ENCODE peak calls at places on chromosomes 13 and 19, in four cellular contexts. C is mucosa of descending colon, X is heart right ventricle, F is bronchial epithelial cell. W is an unnamed sample.

GRCh38 chr13:101474419-101474957 is 22.0 kb downstream of the ITGBL1 start:
- DNase-seq in C (no peak), F (no peak), X (no peak), W (peak)

GRCh38 chr19:55370305-55370988 is at the start of gene IL11:
- DNase-seq in C (no peak), F (peak), X (no peak), W (no peak)

GRCh38 chr19:39195755-39196154 is 1.0 kb upstream of the NCCRP1 start:
- DNase-seq in X (no peak), F (no peak), C (no peak), W (peak)

GRCh38 chr19:38640368-38640767 is 7.1 kb upstream of the ACTN4 start:
- DNase-seq in C (no peak), X (no peak), F (no peak), W (no peak)

GRCh38 chr13:19959141-19959830 is 759 bp downstream of the ZMYM2 start:
- DNase-seq in X (peak), C (peak), F (peak), W (peak)

GRCh38 chr13:51097353-51098043 is 13.6 kb downstream of the C13orf42 start:
- DNase-seq in C (no peak), F (no peak), X (no peak), W (no peak)

GRCh38 chr13:71866173-71867091 is 572 bp downstream of the DACH1 start:
- DNase-seq in C (peak), X (peak), F (no peak), W (peak)

GRCh38 chr19:27674701-27675100 is 1538.2 kb downstream of the UQCRFS1 start:
- DNase-seq in X (no peak), C (no peak), F (no peak), W (no peak)

GRCh38 chr13:39751805-39752204 is 96.3 kb downstream of the COG6 start:
- DNase-seq in F (no peak), C (no peak), X (no peak), W (no peak)

GRCh38 chr19:39246951-39247669 is 1.5 kb downstream of the IFNL4 start:
- DNase-seq in F (no peak), X (no peak), C (peak), W (no peak)

GRCh38 chr13:76991432-76991795 is 467 bp upstream of the CLN5 start:
- DNase-seq in X (peak), F (peak), C (no peak), W (peak)

GRCh38 chr19:4988770-4989251 is 19.9 kb downstream of the KDM4B start:
- DNase-seq in X (no peak), F (no peak), C (no peak), W (no peak)

GRCh38 chr13:35356572-35356971 is 119.9 kb downstream of the MAB21L1 start:
- DNase-seq in C (no peak), F (no peak), X (no peak), W (no peak)

GRCh38 chr19:7978196-7978825 is 27.1 kb downstream of the ELAVL1 start:
- DNase-seq in C (no peak), F (no peak), X (no peak), W (no peak)

GRCh38 chr13:74040200-74040599 is 94.0 kb downstream of the KLF12 start:
- DNase-seq in X (peak), C (peak), F (peak), W (peak)

GRCh38 chr13:107650081-107650701 is 565.1 kb downstream of the LIG4 start:
- DNase-seq in C (peak), X (peak), F (peak), W (peak)

GRCh38 chr19:30073152-30074000 is 131.3 kb downstream of the URI1 start:
- DNase-seq in X (no peak), F (no peak), C (no peak), W (no peak)

GRCh38 chr13:77511552-77511951 is 24.0 kb upstream of the SCEL start:
- DNase-seq in X (no peak), C (no peak), F (no peak), W (no peak)

GRCh38 chr19:5147971-5148793 is 179.3 kb downstream of the KDM4B start:
- DNase-seq in C (no peak), X (peak), F (no peak), W (peak)

GRCh38 chr13:32645854-32646253 is 59.6 kb downstream of the PDS5B start:
- DNase-seq in F (no peak), X (no peak), C (no peak), W (no peak)

GRCh38 chr19:48397263-48397635 is 3.8 kb downstream of the GRIN2D start:
- DNase-seq in C (no peak), X (no peak), F (no peak), W (no peak)

GRCh38 chr13:108342369-108343289 is 73.1 kb downstream of the TNFSF13B start:
- DNase-seq in F (peak), X (no peak), C (no peak), W (no peak)

GRCh38 chr19:40270362-40271089 is 14.6 kb downstream of the AKT2 start:
- DNase-seq in F (no peak), X (no peak), C (no peak), W (no peak)

GRCh38 chr13:50914848-50915247 is 5.3 kb downstream of the RNASEH2B start:
- DNase-seq in F (no peak), X (no peak), C (no peak), W (no peak)

GRCh38 chr19:18859676-18860301 is 28.0 kb downstream of the UPF1 start:
- DNase-seq in X (no peak), C (no peak), F (no peak), W (no peak)

GRCh38 chr13:42417624-42418023 is 145.7 kb downstream of the AKAP11 start:
- DNase-seq in F (no peak), C (no peak), X (no peak), W (no peak)

GRCh38 chr19:46975011-46975917 is 44.4 kb upstream of the NPAS1 start:
- DNase-seq in C (no peak), X (no peak), F (no peak), W (no peak)

GRCh38 chr13:20903164-20903475 is 574 bp upstream of the XPO4 start:
- DNase-seq in C (no peak), F (no peak), X (no peak), W (no peak)

GRCh38 chr19:12840091-12841079 is 2.1 kb downstream of the MAST1 start:
- DNase-seq in X (peak), C (peak), F (peak), W (peak)

GRCh38 chr13:46062190-46062589 is 9.6 kb upstream of the ZC3H13 start:
- DNase-seq in F (peak), X (no peak), C (no peak), W (no peak)

GRCh38 chr19:41248895-41249294 is 15.3 kb upstream of the HNRNPUL1 start:
- DNase-seq in F (no peak), X (no peak), C (no peak), W (no peak)

GRCh38 chr19:29450306-29450705 is 75.5 kb upstream of the VSTM2B start:
- DNase-seq in X (no peak), C (no peak), F (no peak), W (no peak)

GRCh38 chr19:20662421-20663105 is 1.2 kb upstream of the ZNF626 start:
- DNase-seq in X (no peak), F (no peak), C (no peak), W (no peak)

GRCh38 chr13:108860418-108860817 is 231.0 kb downstream of the MYO16 start:
- DNase-seq in X (no peak), C (no peak), F (no peak), W (no peak)

GRCh38 chr13:33610471-33611015 is 207.4 kb upstream of the RFC3 start:
- DNase-seq in F (no peak), C (peak), X (peak), W (no peak)

GRCh38 chr13:95552539-95553270 is at the start of gene CLDN10:
- DNase-seq in X (no peak), F (no peak), C (no peak), W (peak)
- TF ChIP-seq CTCF in X (peak), F (no peak), C (no peak), W (peak)

GRCh38 chr13:24670927-24671326 is 9.3 kb upstream of the ATP12A start:
- DNase-seq in C (peak), X (no peak), F (no peak), W (no peak)
- TF ChIP-seq CTCF in C (peak), X (no peak), F (peak), W (no peak)

GRCh38 chr19:2977001-2977685 is at the start of gene TLE6:
- DNase-seq in C (peak), X (peak), F (peak), W (peak)

GRCh38 chr19:2976609-2977000 is 759 bp upstream of the TLE6 start:
- DNase-seq in F (no peak), C (no peak), X (no peak), W (no peak)

GRCh38 chr19:2970201-2970838 is 7.0 kb upstream of the TLE6 start:
- DNase-seq in X (no peak), C (no peak), F (no peak), W (no peak)

GRCh38 chr19:2974342-2974932 is 2.9 kb upstream of the TLE6 start:
- DNase-seq in X (peak), F (no peak), C (no peak), W (no peak)

DNA sequence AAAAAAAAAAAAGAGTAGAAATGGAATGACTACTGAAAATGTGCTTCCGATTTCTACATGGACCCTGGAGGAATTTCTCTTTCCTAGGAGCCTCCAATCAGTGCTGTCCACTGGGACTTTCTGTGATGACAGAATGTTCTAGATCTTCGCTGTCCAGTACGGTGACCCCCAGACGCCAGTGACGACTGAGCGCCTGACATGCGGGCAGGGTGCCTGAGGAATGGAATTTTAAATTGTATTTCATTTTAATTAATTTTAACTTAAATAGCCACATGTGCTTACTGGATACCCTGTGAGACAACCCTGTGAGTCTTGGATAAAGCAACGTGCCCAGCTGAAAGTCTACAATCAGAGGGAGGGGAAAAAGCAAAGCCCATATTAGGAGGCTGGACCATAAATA is 4.1 kb upstream of the TLE6 start:
- DNase-seq in F (no peak), X (peak), C (no peak), W (peak)
- TF ChIP-seq CTCF in F (no peak), X (no peak), C (no peak), W (no peak)

GRCh38 chr13:49436890-49437289 is 7.0 kb downstream of the CAB39L start:
- DNase-seq in C (no peak), F (peak), X (peak), W (peak)
- TF ChIP-seq CTCF in C (no peak), F (no peak), X (peak), W (no peak)

GRCh38 chr19:9584073-9584833 is at the start of gene ZNF121:
- DNase-seq in F (peak), X (peak), C (peak), W (peak)
- TF ChIP-seq CTCF in F (no peak), X (no peak), C (no peak), W (no peak)

DNA sequence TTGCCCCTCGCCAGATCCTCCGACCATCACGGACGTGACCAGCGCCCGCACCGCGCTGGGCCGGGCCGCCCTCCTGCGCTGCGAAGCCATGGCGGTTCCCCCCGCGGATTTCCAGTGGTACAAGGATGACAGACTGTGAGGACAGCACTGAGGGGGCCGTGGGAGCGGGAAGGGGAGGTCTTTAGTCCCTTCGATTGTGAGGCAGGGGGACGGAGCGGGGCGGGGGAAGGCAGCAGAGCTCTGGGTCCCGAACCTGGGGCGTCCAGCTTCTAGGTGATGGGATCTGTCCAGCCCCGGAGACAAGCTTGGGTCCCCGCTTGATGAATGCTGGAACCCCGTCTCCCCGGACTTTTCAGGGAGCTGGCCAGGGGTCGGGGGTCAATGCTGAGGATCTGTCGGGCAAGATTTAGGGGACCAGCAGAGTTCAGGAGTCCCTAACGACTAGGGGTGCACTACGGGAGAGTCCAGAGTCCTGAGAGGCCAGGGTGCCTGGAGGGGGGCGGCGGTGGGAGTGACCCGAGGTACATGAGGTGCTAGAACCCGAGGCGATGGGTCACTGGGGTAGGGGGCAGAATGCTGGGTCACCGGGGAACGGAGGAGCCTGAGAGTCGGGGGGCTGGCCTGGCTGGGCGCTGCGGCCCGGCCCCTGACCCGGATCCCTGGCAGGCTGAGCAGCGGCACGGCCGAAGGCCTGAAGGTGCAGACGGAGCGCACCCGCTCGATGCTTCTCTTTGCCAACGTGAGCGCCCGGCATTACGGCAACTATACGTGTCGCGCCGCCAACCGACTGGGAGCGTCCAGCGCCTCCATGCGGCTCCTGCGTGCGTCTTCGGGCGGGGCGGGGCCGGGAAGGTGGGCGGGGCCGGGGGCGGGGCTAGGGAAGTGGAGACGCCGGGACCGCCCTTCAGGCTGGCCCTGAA is 14.6 kb downstream of the VSIG10L start:
- DNase-seq in X (peak), F (no peak), C (peak), W (peak)
- TF ChIP-seq CTCF in X (no peak), F (no peak), C (no peak), W (no peak)

DNA sequence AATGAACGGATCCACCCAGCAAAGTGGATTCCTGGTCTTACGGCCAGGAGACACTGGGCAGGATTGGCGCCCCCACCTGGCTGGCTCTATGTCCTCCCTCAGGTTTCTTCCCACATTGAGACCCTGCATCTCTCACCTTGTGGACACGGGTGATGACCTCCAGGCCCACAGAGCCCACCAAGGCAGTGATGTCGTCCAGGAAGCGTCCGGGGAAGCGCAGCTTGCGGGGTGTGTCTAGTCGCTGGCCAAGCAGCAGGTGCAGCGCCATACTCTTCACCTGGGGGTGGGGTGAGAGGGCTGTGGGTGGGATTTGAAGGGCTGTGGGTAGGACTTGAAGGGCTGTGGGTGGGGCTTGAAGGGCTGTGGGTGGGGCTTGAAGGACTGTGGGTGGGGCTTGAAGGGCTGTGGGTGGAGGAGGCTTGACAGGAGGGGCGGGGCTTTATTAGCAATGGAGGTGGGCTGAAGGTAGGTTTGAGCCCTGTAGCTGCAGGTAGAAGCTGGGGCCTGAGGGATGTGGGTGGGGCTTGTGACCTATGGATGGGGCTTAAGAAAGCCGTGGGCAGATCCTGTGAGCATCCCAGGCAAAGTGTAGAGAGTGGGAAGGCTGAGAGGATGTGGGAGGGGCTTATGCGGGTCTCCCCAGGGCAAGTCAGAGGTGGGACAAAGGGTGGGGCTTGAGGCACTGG is 12.1 kb upstream of the ANGPTL8 start:
- DNase-seq in X (no peak), F (peak), C (no peak), W (no peak)
- TF ChIP-seq CTCF in X (peak), F (peak), C (no peak), W (no peak)

GRCh38 chr13:27783111-27783510 is 9.2 kb upstream of the GSX1 start:
- DNase-seq in X (no peak), F (peak), C (no peak), W (peak)
- TF ChIP-seq CTCF in X (peak), F (peak), C (no peak), W (no peak)